ENCODE peak calls at places on chromosomes 2 and 18, in four cellular contexts. U is ovary, L is WTC11, N is psoas muscle. M is an unnamed sample.

GRCh38 chr18:36942264-36942663 is 113.3 kb downstream of the KIAA1328 start:
- DNase-seq in U (no peak), L (no peak), N (no peak), M (no peak)

GRCh38 chr2:112718862-112719370 is 1.9 kb upstream of the NT5DC4 start:
- DNase-seq in U (no peak), L (no peak), N (no peak), M (no peak)

GRCh38 chr18:22385718-22386117 is 32.0 kb downstream of the CTAGE1 start:
- DNase-seq in U (no peak), L (no peak), N (no peak), M (peak)

GRCh38 chr2:227655454-227655853 is 11.2 kb upstream of the SCYGR5 start:
- DNase-seq in U (no peak), L (no peak), N (no peak), M (peak)

GRCh38 chr2:31859959-31860358 is 150.8 kb downstream of the MEMO1 start:
- DNase-seq in U (no peak), L (no peak), N (no peak), M (no peak)

GRCh38 chr2:37625781-37626548 is 45.5 kb downstream of the CDC42EP3 start:
- DNase-seq in U (peak), L (no peak), N (no peak), M (no peak)

GRCh38 chr2:8803658-8804379 is 33.6 kb downstream of the KIDINS220 start:
- DNase-seq in U (no peak), L (no peak), N (peak), M (peak)

GRCh38 chr2:10236571-10237391 is 65.9 kb upstream of the HPCAL1 start:
- DNase-seq in U (no peak), L (no peak), N (peak), M (no peak)

GRCh38 chr2:189165656-189166380 is 13.7 kb downstream of the COL5A2 start:
- DNase-seq in U (no peak), L (no peak), N (no peak), M (no peak)

GRCh38 chr2:128637481-128638155 is 318.9 kb upstream of the HS6ST1 start:
- DNase-seq in U (no peak), L (no peak), N (no peak), M (no peak)

GRCh38 chr18:58785171-58785805 is 79.4 kb upstream of the ZNF532 start:
- DNase-seq in U (peak), L (no peak), N (no peak), M (no peak)

GRCh38 chr2:222057249-222058073 is 241.3 kb downstream of the PAX3 start:
- DNase-seq in U (no peak), L (no peak), N (no peak), M (no peak)

GRCh38 chr2:240687741-240688562 is 3.7 kb upstream of the AQP12A start:
- DNase-seq in U (no peak), L (no peak), N (peak), M (no peak)

GRCh38 chr18:27605107-27605834 is 420.2 kb upstream of the CHST9 start:
- DNase-seq in U (peak), L (peak), N (no peak), M (peak)

GRCh38 chr2:234240917-234241316 is 190.4 kb downstream of the SPP2 start:
- DNase-seq in U (no peak), L (no peak), N (no peak), M (no peak)

GRCh38 chr2:9327873-9328352 is 95.4 kb downstream of the ITGB1BP1 start:
- DNase-seq in U (no peak), L (no peak), N (no peak), M (no peak)

GRCh38 chr2:232543491-232543890 is 4.0 kb downstream of the CHRNG start:
- DNase-seq in U (no peak), L (no peak), N (peak), M (no peak)

GRCh38 chr2:127612111-127612822 is 33.7 kb upstream of the GPR17 start:
- DNase-seq in U (no peak), L (no peak), N (no peak), M (no peak)

GRCh38 chr18:30134020-30134419 is 908.5 kb downstream of the DSC3 start:
- DNase-seq in U (no peak), L (no peak), N (no peak), M (no peak)

GRCh38 chr18:63701952-63702351 is 808 bp upstream of the SERPINB11 start:
- DNase-seq in U (no peak), L (no peak), N (no peak), M (no peak)

GRCh38 chr2:189134485-189134884 is 45.1 kb downstream of the COL5A2 start:
- DNase-seq in U (no peak), L (no peak), N (no peak), M (no peak)

GRCh38 chr2:66872926-66873714 is 438.2 kb downstream of the MEIS1 start:
- DNase-seq in U (no peak), L (no peak), N (no peak), M (no peak)

GRCh38 chr2:112669667-112670066 is 23.9 kb downstream of the SLC20A1 start:
- DNase-seq in U (no peak), L (no peak), N (no peak), M (no peak)

GRCh38 chr2:213188971-213189899 is 37.8 kb upstream of the IKZF2 start:
- DNase-seq in U (no peak), L (peak), N (no peak), M (no peak)

GRCh38 chr2:205902041-205902898 is 183.7 kb downstream of the INO80D start:
- DNase-seq in U (no peak), L (no peak), N (no peak), M (no peak)

GRCh38 chr2:159157361-159158045 is 129.0 kb downstream of the WDSUB1 start:
- DNase-seq in U (no peak), L (no peak), N (no peak), M (no peak)

GRCh38 chr2:133773862-133774674 is 205.8 kb upstream of the NCKAP5 start:
- DNase-seq in U (no peak), L (no peak), N (no peak), M (no peak)

GRCh38 chr2:46073540-46074018 is 223.6 kb upstream of the EPAS1 start:
- DNase-seq in U (no peak), L (no peak), N (no peak), M (peak)

DNA sequence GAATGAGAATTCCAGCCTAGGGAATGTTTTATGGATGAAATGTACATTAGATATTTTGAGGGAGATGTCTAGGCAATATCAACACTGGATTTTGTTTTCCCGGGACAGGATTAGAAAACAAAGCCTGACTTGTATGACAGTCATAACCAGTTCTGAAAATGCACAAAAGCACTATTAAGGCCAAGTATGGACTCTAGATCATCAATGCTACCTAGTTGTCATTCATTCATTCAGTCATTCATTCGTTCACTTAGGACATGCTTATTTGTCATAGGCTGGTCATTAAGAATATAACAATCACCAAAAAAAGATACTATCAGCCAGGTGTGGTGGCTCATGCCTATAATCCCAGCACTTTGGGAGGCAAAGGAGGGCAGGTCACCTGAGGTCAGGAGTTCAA is 511.2 kb downstream of the CMPK2 start:
- DNase-seq in U (no peak), L (no peak), N (no peak), M (no peak)
- TF ChIP-seq CTCF in U (no peak), L (no peak), N (no peak), M (no peak)

DNA sequence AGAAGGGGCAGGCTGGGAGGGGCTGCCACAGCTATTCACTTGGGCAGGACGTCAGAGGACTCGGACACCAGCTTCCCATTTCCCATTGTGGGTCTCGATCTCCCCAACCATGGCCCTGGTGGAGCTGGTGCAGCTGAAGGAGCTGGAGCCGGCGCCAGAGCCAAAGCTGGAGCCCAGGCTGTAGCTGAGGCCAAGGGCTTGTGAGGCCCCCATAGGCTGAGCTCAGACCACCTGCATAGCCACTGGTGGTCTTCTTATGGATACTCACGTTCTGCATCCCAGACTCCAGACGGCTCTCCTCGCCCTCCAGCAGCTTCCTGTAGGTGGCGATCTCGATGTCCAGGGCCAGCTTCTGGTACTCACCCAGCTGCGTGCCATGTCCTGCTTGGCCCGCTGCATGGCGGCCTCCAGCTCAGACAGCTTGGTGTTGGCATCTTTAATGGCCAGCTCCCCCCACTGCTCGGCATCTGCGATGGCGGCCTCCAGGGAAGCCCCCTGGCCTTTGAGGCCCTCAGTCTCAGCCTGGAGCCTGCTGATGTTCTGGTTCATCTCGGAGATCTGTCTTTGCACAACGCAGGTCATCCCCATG is 6.0 kb upstream of the CDK5R2 start:
- DNase-seq in U (no peak), L (peak), N (no peak), M (no peak)
- TF ChIP-seq CTCF in U (no peak), L (no peak), N (no peak), M (no peak)

GRCh38 chr2:219508933-219509779 is 5.1 kb upstream of the ASIC4 start:
- DNase-seq in U (no peak), L (no peak), N (no peak), M (no peak)
- TF ChIP-seq CTCF in U (no peak), L (no peak), N (no peak), M (no peak)

GRCh38 chr2:238560234-238560633 is 133.5 kb downstream of the ASB1 start:
- DNase-seq in U (no peak), L (peak), N (no peak), M (no peak)
- TF ChIP-seq CTCF in U (no peak), L (no peak), N (no peak), M (no peak)